ENCODE peak calls at places on chromosome 12, in nine cellular contexts. B, H, O, P, K, G, N, Y and D are unnamed samples. For H3K9me2, the result is how much of the 10 kb centered on the place peaks cover.

GRCh38 chr12:3381059-3382047 is 109.7 kb upstream of the PRMT8 start:
- DNase-seq in G (no peak), B (no peak), N (no peak), K (no peak), P (no peak), H (peak), Y (peak), O (no peak), D (no peak)

GRCh38 chr12:51592034-51592705 is 1.1 kb downstream of the SCN8A start:
- DNase-seq in Y (peak), O (no peak), G (peak), B (no peak), K (no peak), N (peak), P (no peak), H (peak), D (peak)

GRCh38 chr12:12705833-12706520 is 10.0 kb upstream of the GPR19 start:
- DNase-seq in G (no peak), K (peak), H (no peak), Y (no peak), N (no peak), P (no peak), O (no peak), B (no peak), D (no peak)

GRCh38 chr12:90897981-90898380 is 57.0 kb downstream of the CCER1 start:
- DNase-seq in O (no peak), N (no peak), H (peak), B (no peak), K (no peak), Y (no peak), P (no peak), G (no peak), D (no peak)

GRCh38 chr12:132563911-132564310 is 46.5 kb downstream of the LRCOL1 start:
- DNase-seq in P (no peak), H (no peak), N (no peak), Y (no peak), B (no peak), O (no peak), K (no peak), G (no peak), D (no peak)

GRCh38 chr12:39905152-39905551 is 200.7 kb downstream of the SLC2A13 start:
- DNase-seq in N (peak), B (no peak), P (no peak), Y (peak), H (peak), O (no peak), G (no peak), K (no peak), D (no peak)

GRCh38 chr12:17076335-17076734 is 470.4 kb upstream of the LMO3 start:
- DNase-seq in N (no peak), Y (peak), H (no peak), G (peak), B (no peak), O (no peak), P (no peak), K (no peak), D (peak)

GRCh38 chr12:107450541-107450940 is 235.1 kb upstream of the PWP1 start:
- DNase-seq in K (no peak), Y (no peak), P (peak), H (no peak), O (no peak), B (peak), N (no peak), G (peak), D (peak)

GRCh38 chr12:29730481-29730880 is 53.3 kb downstream of the TMTC1 start:
- DNase-seq in Y (no peak), B (no peak), G (no peak), N (no peak), O (no peak), H (no peak), K (no peak), P (no peak), D (no peak)

GRCh38 chr12:96210376-96211055 is 16.3 kb downstream of the ELK3 start:
- DNase-seq in N (no peak), G (no peak), Y (no peak), K (no peak), P (no peak), H (no peak), B (no peak), O (no peak), D (no peak)

GRCh38 chr12:89566615-89567014 is 40.8 kb upstream of the POC1B start:
- DNase-seq in H (peak), G (no peak), P (no peak), O (no peak), K (no peak), N (no peak), B (no peak), Y (no peak), D (no peak)

GRCh38 chr12:11769723-11770514 is 120.4 kb downstream of the ETV6 start:
- DNase-seq in K (no peak), O (no peak), G (no peak), B (no peak), N (no peak), P (no peak), H (no peak), Y (no peak), D (no peak)

GRCh38 chr12:49795654-49796105 is 32.5 kb downstream of the NCKAP5L start:
- DNase-seq in K (no peak), P (no peak), O (no peak), Y (no peak), B (no peak), H (no peak), N (no peak), G (no peak), D (no peak)

GRCh38 chr12:51951199-51951842 is at the start of gene ACVR1B:
- DNase-seq in Y (peak), N (peak), K (peak), O (peak), H (peak), G (peak), B (peak), P (peak), D (peak)

GRCh38 chr12:53078425-53079225 is 565 bp downstream of the SPRYD3 start:
- DNase-seq in O (no peak), P (no peak), Y (no peak), B (peak), N (no peak), H (peak), G (peak), K (peak), D (peak)

GRCh38 chr12:130583800-130584199 is 132.3 kb downstream of the RIMBP2 start:
- DNase-seq in Y (no peak), H (no peak), G (no peak), K (no peak), P (no peak), O (no peak), B (no peak), N (no peak), D (no peak)

GRCh38 chr12:106248849-106249371 is 1.1 kb upstream of the CKAP4 start:
- DNase-seq in B (peak), Y (no peak), H (peak), K (peak), G (no peak), N (no peak), P (no peak), O (no peak), D (peak)

GRCh38 chr12:93699271-93700141 is 22.3 kb downstream of the CRADD start:
- DNase-seq in P (peak), B (no peak), G (peak), O (no peak), H (peak), N (no peak), Y (no peak), K (no peak), D (peak)

GRCh38 chr12:110179291-110179690 is 55.1 kb downstream of the IFT81 start:
- DNase-seq in N (no peak), O (no peak), P (no peak), G (no peak), K (no peak), Y (no peak), H (peak), B (peak), D (peak)

GRCh38 chr12:104427547-104427938 is 29.2 kb upstream of the CHST11 start:
- DNase-seq in G (no peak), P (no peak), N (no peak), H (no peak), K (no peak), B (no peak), O (no peak), Y (no peak), D (no peak)

GRCh38 chr12:132514838-132515237 is 24.9 kb downstream of the FBRSL1 start:
- DNase-seq in G (no peak), O (no peak), K (no peak), N (no peak), H (no peak), P (no peak), Y (no peak), B (no peak), D (no peak)

GRCh38 chr12:116425256-116426193 is 133.7 kb upstream of the MAP1LC3B2 start:
- DNase-seq in P (peak), G (no peak), O (no peak), N (no peak), Y (no peak), K (no peak), B (no peak), H (no peak), D (no peak)

GRCh38 chr12:72560370-72560769 is 288.2 kb downstream of the TRHDE start:
- DNase-seq in G (peak), P (no peak), K (no peak), B (no peak), Y (no peak), O (no peak), N (no peak), H (no peak), D (no peak)

GRCh38 chr12:109709401-109710278 is 4.0 kb upstream of the FAM222A start:
- DNase-seq in B (no peak), G (no peak), O (no peak), K (no peak), P (no peak), H (no peak), Y (no peak), N (no peak), D (peak)

GRCh38 chr12:75722714-75723200 is 211.3 kb upstream of the KRR1 start:
- DNase-seq in H (peak), B (peak), Y (peak), O (peak), P (no peak), N (no peak), G (no peak), K (peak), D (peak)

GRCh38 chr12:22477894-22478287 is 66.5 kb downstream of the C2CD5 start:
- DNase-seq in H (peak), O (no peak), Y (no peak), B (no peak), K (no peak), G (no peak), P (no peak), N (no peak), D (no peak)

GRCh38 chr12:52495385-52495784 is 2.3 kb upstream of the KRT6A start:
- DNase-seq in B (peak), K (no peak), N (no peak), O (peak), Y (peak), H (peak), G (peak), P (no peak), D (peak)

GRCh38 chr12:53234236-53234635 is 2.2 kb upstream of the RARG start:
- DNase-seq in H (peak), O (no peak), Y (peak), G (peak), K (no peak), B (no peak), N (peak), P (no peak), D (no peak)

GRCh38 chr12:47014474-47014873 is 64.9 kb upstream of the PCED1B start:
- DNase-seq in Y (no peak), O (no peak), G (no peak), H (peak), P (peak), B (no peak), N (no peak), K (no peak), D (peak)
- H2AFZ ChIP-seq in Y (no peak), O (peak), G (no peak), H (peak), P (peak), B (no peak), N (peak), K (no peak), D (peak)

GRCh38 chr12:118964988-118965387 is 16.4 kb upstream of the SRRM4 start:
- DNase-seq in N (no peak), G (no peak), K (no peak), P (no peak), Y (no peak), H (no peak), B (no peak), O (no peak), D (no peak)

GRCh38 chr12:118960865-118961264 is 20.5 kb upstream of the SRRM4 start:
- DNase-seq in K (no peak), H (no peak), P (no peak), O (no peak), B (no peak), N (no peak), Y (no peak), G (peak), D (no peak)

GRCh38 chr12:118958520-118958919 is 22.8 kb upstream of the SRRM4 start:
- DNase-seq in H (no peak), N (no peak), G (peak), P (no peak), B (no peak), Y (no peak), O (no peak), K (no peak), D (no peak)

GRCh38 chr12:118960161-118960560 is 21.2 kb upstream of the SRRM4 start:
- DNase-seq in Y (no peak), B (no peak), G (no peak), K (no peak), H (no peak), P (no peak), O (no peak), N (no peak), D (no peak)
- H3K27ac ChIP-seq in Y (no peak), B (no peak), G (no peak), K (no peak), H (no peak), P (no peak), O (no peak), N (no peak), D (no peak)

GRCh38 chr12:59182191-59182590 is 261.9 kb upstream of the LRIG3 start:
- DNase-seq in G (no peak), B (no peak), K (peak), P (no peak), Y (no peak), N (no peak), H (peak), O (no peak), D (no peak)
- H3K9me2 ChIP-seq in G (under half), B (under half), K (under half), P (under half), Y (under half), N (under half), H (under half), O (under half), D (under half)

GRCh38 chr12:69998011-69998410 is 173.0 kb downstream of the MYRFL start:
- DNase-seq in H (no peak), G (no peak), K (no peak), P (no peak), N (no peak), B (no peak), O (no peak), Y (no peak), D (no peak)
- H2AFZ ChIP-seq in H (no peak), G (no peak), K (no peak), P (no peak), N (no peak), B (no peak), O (no peak), Y (no peak), D (no peak)